ENCODE peak calls at places on chromosomes 1 and 21, in five cellular contexts. M is GM23248, Z is breast epithelium, W is cardiac fibroblast, S is brain microvascular endothelial cell. Y is an unnamed sample.

GRCh38 chr1:202122639-202123335 is at the start of gene GPR37L1:
- DNase-seq in Z (no peak), M (peak; percentile 36), S (no peak), W (peak; percentile 69), Y (no peak)

GRCh38 chr1:9909222-9910046 is 635 bp downstream of the CTNNBIP1 start:
- DNase-seq in M (peak; percentile 31), S (no peak), Z (no peak), W (peak; percentile 22), Y (peak; percentile 90)

GRCh38 chr1:100482167-100482566 is 55.8 kb upstream of the GPR88 start:
- DNase-seq in M (no peak), S (no peak), W (no peak), Z (no peak), Y (no peak)

GRCh38 chr21:33858672-33859372 is 56.8 kb downstream of the ATP5PO start:
- DNase-seq in S (no peak), M (no peak), W (no peak), Z (no peak), Y (no peak)

GRCh38 chr1:59218521-59219236 is 78.2 kb upstream of the FGGY start:
- DNase-seq in W (peak; percentile 26), S (no peak), Z (no peak), M (no peak), Y (no peak)

GRCh38 chr1:116574581-116575291 is 3.9 kb upstream of the CD58 start:
- DNase-seq in S (peak; percentile 67), Z (no peak), W (peak; percentile 81), M (peak; percentile 78), Y (peak; percentile 70)

GRCh38 chr1:2383576-2383975 is 7.8 kb downstream of the MORN1 start:
- DNase-seq in S (no peak), Z (no peak), W (no peak), M (no peak), Y (no peak)

GRCh38 chr1:156656779-156657160 is 14.9 kb downstream of the BCAN start:
- DNase-seq in Z (no peak), M (peak; percentile 46), W (peak; percentile 47), S (no peak), Y (no peak)

GRCh38 chr1:167128261-167129227 is 34.7 kb downstream of the STYXL2 start:
- DNase-seq in S (no peak), M (no peak), Z (no peak), W (no peak), Y (no peak)

GRCh38 chr21:36473203-36473602 is 6.7 kb downstream of the CLDN14 start:
- DNase-seq in W (no peak), M (no peak), S (no peak), Z (no peak), Y (no peak)

GRCh38 chr1:98086156-98086555 is 165.3 kb upstream of the DPYD start:
- DNase-seq in W (peak; percentile 44), S (peak; percentile 90), Z (no peak), M (peak; percentile 80), Y (no peak)

DNA sequence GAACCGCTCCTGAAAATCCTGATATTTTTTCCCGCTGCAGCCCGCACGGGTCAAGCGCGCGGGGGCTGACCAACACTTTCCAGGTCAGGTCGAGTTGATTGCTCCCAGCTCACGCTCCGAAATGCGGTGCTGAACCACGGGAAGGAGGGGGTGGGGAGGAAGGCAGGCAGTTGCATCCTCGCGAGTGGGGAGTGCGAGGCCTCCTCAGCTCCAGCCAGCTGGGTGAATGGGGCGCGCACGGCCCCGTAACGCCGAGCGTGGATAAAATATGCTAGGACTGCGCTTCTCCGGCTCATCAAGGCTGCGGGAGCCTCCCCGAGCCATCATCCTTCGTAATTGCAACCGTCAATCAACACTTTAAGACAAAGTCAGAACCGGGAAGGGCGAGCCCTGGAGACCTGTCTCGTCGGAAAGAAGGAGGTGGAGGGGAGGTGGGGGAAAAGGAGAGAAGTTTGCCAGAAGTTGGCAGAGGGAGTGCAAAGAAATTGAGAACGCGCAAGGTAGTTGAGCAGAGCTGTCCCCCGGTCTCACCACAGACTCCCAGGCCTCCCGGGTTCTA is 8.0 kb downstream of the NR5A2 start:
- DNase-seq in W (no peak), S (no peak), Z (no peak), M (peak; percentile 17), Y (no peak)
- H3K4me3 ChIP-seq in W (peak overlapping the region; percentile 8), S (no peak overlapping the region), Z (peak overlapping the region; percentile 9), M (peak overlapping the region; percentile 60), Y (no peak overlapping the region)

DNA sequence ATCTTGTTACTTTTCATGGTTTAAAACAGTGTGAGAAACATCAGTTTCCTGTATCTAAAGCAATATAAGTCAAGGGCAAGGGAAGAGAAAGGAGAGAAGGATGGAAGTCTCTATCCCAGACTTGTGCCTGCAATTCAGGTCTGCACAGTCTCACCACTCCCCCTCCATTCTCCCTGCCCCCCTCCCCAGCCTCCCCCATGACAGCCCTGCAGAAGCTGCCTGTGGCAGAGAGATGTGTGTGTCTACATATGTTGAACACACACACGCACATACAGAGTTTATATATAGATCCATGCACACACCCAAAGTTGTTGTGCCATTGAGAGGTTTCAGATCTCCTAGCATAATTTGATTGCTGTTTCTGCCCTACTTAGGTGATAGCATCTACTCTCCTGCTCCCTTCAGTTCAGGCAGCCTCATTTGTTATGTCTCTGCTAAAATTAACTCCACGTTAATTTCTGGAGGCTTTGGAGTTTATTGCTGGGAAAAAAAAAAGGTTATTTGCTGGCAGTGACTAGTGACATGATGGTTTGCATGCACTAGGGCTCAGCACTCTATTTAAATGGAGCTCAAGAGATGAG is 124.9 kb upstream of the SMYD2 start:
- DNase-seq in Z (no peak), W (no peak), S (no peak), M (no peak), Y (no peak)
- H3K4me3 ChIP-seq in Z (no peak overlapping the region), W (no peak overlapping the region), S (no peak overlapping the region), M (no peak overlapping the region), Y (no peak overlapping the region)

GRCh38 chr1:6802454-6802853 is 17.2 kb downstream of the CAMTA1 start:
- DNase-seq in S (no peak), M (no peak), Z (no peak), W (no peak), Y (no peak)

GRCh38 chr1:6801998-6802397 is 16.7 kb downstream of the CAMTA1 start:
- DNase-seq in Z (no peak), W (peak; percentile 41), M (peak; percentile 81), S (peak; percentile 34), Y (no peak)

GRCh38 chr1:6799499-6799898 is 14.2 kb downstream of the CAMTA1 start:
- DNase-seq in Z (no peak), M (no peak), S (no peak), W (no peak), Y (no peak)

GRCh38 chr1:6801199-6801598 is 15.9 kb downstream of the CAMTA1 start:
- DNase-seq in Z (no peak), S (no peak), W (no peak), M (no peak), Y (no peak)

DNA sequence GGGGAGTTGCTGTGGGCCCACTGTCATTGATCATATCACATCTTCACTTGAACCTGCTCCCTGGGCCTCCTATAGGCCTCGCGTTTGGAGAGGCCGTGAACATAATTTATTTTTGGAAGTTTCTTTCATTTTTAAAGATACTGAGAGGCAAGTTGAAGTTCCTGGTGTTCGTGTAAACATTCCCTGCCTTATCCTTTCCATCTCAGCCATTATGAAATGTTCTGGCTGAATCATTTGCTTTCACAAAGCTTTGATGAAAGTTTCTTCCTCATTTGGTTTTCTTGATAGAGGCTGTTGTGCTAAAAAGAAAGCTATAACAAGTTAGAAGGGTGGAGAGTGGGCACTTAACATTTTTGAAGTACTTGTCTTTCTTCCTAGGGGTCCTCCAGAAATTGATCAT is 15.5 kb downstream of the CAMTA1 start:
- DNase-seq in S (no peak), W (peak; percentile 67), M (peak; percentile 75), Z (no peak), Y (no peak)
- H3K4me3 ChIP-seq in S (no peak overlapping the region), W (no peak overlapping the region), M (peak overlapping the region; percentile 20), Z (no peak overlapping the region), Y (no peak overlapping the region)

GRCh38 chr1:230979952-230980351 is 1.1 kb downstream of the ARV1 start:
- DNase-seq in S (no peak), M (no peak), Z (no peak), W (no peak), Y (no peak)
- H3K4me3 ChIP-seq in S (no peak overlapping the region), M (peak overlapping the region; percentile 96), Z (peak overlapping the region; percentile 87), W (no peak overlapping the region), Y (no peak overlapping the region)

DNA sequence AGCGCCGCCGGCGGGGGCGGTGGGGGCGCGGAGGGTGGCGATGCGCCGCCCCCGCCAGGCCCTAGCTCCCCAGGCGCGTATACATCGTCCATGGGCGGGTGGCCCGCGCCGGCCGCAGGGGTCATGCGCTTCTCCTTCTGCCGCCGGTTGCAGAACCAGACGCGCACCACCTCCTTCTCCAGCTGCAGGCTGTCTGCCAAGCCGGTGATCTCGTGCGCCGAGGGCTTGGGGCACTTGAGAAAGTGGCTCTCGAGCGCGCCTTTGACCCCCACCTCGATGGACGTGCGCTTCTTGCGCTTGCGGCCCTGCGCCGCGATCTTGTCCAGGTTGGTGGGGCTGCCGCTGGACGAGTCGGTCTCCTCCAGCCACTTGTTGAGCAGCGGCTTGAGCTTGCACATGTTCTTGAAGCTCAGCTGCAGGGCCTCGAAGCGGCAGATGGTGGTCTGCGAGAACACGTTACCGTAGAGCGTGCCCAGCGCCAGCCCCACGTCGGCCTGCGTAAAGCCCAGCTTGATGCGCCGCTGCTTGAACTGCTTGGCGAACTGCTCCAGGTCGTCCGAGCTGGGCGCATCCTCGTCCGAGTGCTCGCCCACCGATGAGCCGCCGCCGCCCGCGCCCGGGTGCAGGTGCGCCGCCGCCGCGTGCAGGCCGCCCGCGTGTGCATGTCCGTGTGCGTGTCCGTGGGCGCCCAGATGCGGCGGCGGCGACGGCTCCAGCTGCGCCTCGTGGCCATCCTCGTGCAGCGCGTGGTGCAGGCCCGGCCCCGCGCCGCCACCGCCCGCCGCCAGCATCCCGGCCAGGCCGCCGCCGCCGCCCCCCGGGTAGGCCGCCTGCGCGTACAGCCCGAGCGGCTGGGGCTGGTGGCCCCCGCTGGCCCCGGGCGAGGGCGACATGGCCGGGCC is 911 bp downstream of the POU3F1 start:
- DNase-seq in W (no peak), Z (no peak), M (peak; percentile 14), S (no peak), Y (no peak)
- H3K4me3 ChIP-seq in W (no peak overlapping the region), Z (peak overlapping the region; percentile 63), M (no peak overlapping the region), S (no peak overlapping the region), Y (peak overlapping the region; percentile 21)

Y was measured in lower leg skin.